ENCODE peak calls at places on chromosomes 6 and 20, in eight cellular contexts. J is ecto neural progenitor cell; D is KBM-7; C is HFF-Myc; Q is activated naive CD4-positive, alpha-beta T cell treated with Interleukin-2 at 50 U/mL for 16 hours; G is B cell; W is H4; E is astrocyte of the spinal cord. A is an unnamed sample.

GRCh38 chr20:17493173-17493572 is 38.0 kb downstream of the BFSP1 start:
- DNase-seq in J (no peak), D (no peak), C (no peak), Q (no peak), G (no peak), W (no peak), E (no peak), A (no peak)

GRCh38 chr20:19404836-19405235 is 192.4 kb downstream of the SLC24A3 start:
- DNase-seq in J (no peak), D (no peak), C (no peak), Q (no peak), G (no peak), W (no peak), E (no peak), A (no peak)

GRCh38 chr20:41468994-41469600 is 102.5 kb upstream of the EMILIN3 start:
- DNase-seq in J (no peak), D (peak; percentile 34), C (no peak), Q (no peak), G (no peak), W (no peak), E (no peak), A (no peak)

GRCh38 chr6:134426623-134427022 is 108.7 kb upstream of the SGK1 start:
- DNase-seq in J (no peak), D (no peak), C (no peak), Q (no peak), G (no peak), W (no peak), E (no peak), A (no peak)

GRCh38 chr6:29355603-29356002 is 13.1 kb downstream of the OR5V1 start:
- DNase-seq in J (no peak), D (peak; percentile 4), C (no peak), Q (no peak), G (no peak), W (no peak), E (no peak), A (no peak)

GRCh38 chr6:108163267-108163643 is 2.6 kb upstream of the NR2E1 start:
- DNase-seq in J (no peak), D (no peak), C (no peak), Q (no peak), G (no peak), W (no peak), E (no peak), A (no peak)

GRCh38 chr20:19081937-19082336 is 130.5 kb upstream of the SLC24A3 start:
- DNase-seq in J (peak; percentile 8), D (no peak), C (no peak), Q (no peak), G (no peak), W (no peak), E (no peak), A (no peak)

GRCh38 chr6:155543141-155543870 is 87.7 kb upstream of the NOX3 start:
- DNase-seq in J (no peak), D (no peak), C (no peak), Q (no peak), G (no peak), W (no peak), E (no peak), A (peak; percentile 43)

GRCh38 chr20:2521369-2522305 is 12.9 kb upstream of the ZNF343 start:
- DNase-seq in J (no peak), D (peak; percentile 60), C (no peak), Q (peak; percentile 63), G (peak; percentile 64), W (no peak), E (peak; percentile 49), A (peak; percentile 21)

GRCh38 chr20:2762578-2763131 is 37.8 kb downstream of the CPXM1 start:
- DNase-seq in J (no peak), D (no peak), C (no peak), Q (no peak), G (no peak), W (no peak), E (no peak), A (no peak)

GRCh38 chr6:35415065-35415880 is 36.9 kb upstream of the FANCE start:
- DNase-seq in J (peak; percentile 70), D (peak; percentile 68), C (no peak), Q (peak; percentile 27), G (no peak), W (peak; percentile 58), E (peak; percentile 94), A (peak; percentile 27)

GRCh38 chr6:136764522-136764993 is 27.7 kb downstream of the MAP3K5 start:
- DNase-seq in J (no peak), D (no peak), C (no peak), Q (no peak), G (peak; percentile 61), W (no peak), E (no peak), A (no peak)

GRCh38 chr6:78619016-78619415 is 248.3 kb upstream of the IRAK1BP1 start:
- DNase-seq in J (no peak), D (no peak), C (no peak), Q (no peak), G (no peak), W (no peak), E (no peak), A (no peak)

GRCh38 chr6:51318674-51319073 is 500.0 kb downstream of the TFAP2B start:
- DNase-seq in J (no peak), D (no peak), C (no peak), Q (no peak), G (no peak), W (no peak), E (no peak), A (no peak)

GRCh38 chr6:159929819-159930218 is 39.0 kb downstream of the MAS1 start:
- DNase-seq in J (no peak), D (no peak), C (no peak), Q (peak; percentile 74), G (no peak), W (no peak), E (no peak), A (peak; percentile 21)

GRCh38 chr20:44131704-44132103 is 55.3 kb downstream of the JPH2 start:
- DNase-seq in J (no peak), D (no peak), C (no peak), Q (no peak), G (no peak), W (no peak), E (no peak), A (no peak)

GRCh38 chr6:35496851-35497570 is at the start of gene TEAD3:
- DNase-seq in J (peak; percentile 93), D (no peak), C (no peak), Q (peak; percentile 50), G (no peak), W (peak; percentile 41), E (peak; percentile 47), A (peak; percentile 50)

GRCh38 chr6:99637629-99638028 is 31.0 kb downstream of the PRDM13 start:
- DNase-seq in J (no peak), D (no peak), C (no peak), Q (no peak), G (no peak), W (no peak), E (no peak), A (no peak)

GRCh38 chr6:16770701-16771569 is 9.7 kb upstream of the ATXN1 start:
- DNase-seq in J (peak; percentile 81), D (peak; percentile 75), C (peak; percentile 88), Q (peak; percentile 76), G (peak; percentile 80), W (peak; percentile 92), E (peak; percentile 80), A (peak; percentile 69)

GRCh38 chr6:37783025-37783825 is 36.3 kb upstream of the ZFAND3 start:
- DNase-seq in J (peak; percentile 74), D (no peak), C (no peak), Q (no peak), G (no peak), W (no peak), E (peak; percentile 20), A (no peak)

GRCh38 chr6:109793793-109794192 is 102.7 kb downstream of the FIG4 start:
- DNase-seq in J (no peak), D (no peak), C (peak; percentile 93), Q (no peak), G (no peak), W (peak; percentile 84), E (peak; percentile 93), A (peak; percentile 75)

GRCh38 chr20:24681634-24682495 is 212.4 kb downstream of the SYNDIG1 start:
- DNase-seq in J (no peak), D (no peak), C (no peak), Q (no peak), G (no peak), W (no peak), E (no peak), A (no peak)

GRCh38 chr6:158021376-158021775 is 39.7 kb downstream of the SYNJ2 start:
- DNase-seq in J (no peak), D (no peak), C (no peak), Q (no peak), G (no peak), W (no peak), E (no peak), A (no peak)

GRCh38 chr6:119587537-119587936 is 238.0 kb upstream of the MAN1A1 start:
- DNase-seq in J (no peak), D (no peak), C (peak; percentile 3), Q (no peak), G (no peak), W (no peak), E (no peak), A (no peak)

GRCh38 chr20:21514553-21515251 is 838 bp upstream of the NKX2-2 start:
- DNase-seq in J (peak; percentile 71), D (peak; percentile 76), C (no peak), Q (no peak), G (no peak), W (no peak), E (no peak), A (no peak)

GRCh38 chr6:97963148-97963680 is 680.2 kb upstream of the MMS22L start:
- DNase-seq in J (no peak), D (no peak), C (no peak), Q (no peak), G (no peak), W (peak; percentile 18), E (peak; percentile 40), A (no peak)

GRCh38 chr6:1390805-1391511 is 1.6 kb downstream of the FOXF2 start:
- DNase-seq in J (peak; percentile 59), D (no peak), C (no peak), Q (no peak), G (no peak), W (no peak), E (no peak), A (peak; percentile 14)

GRCh38 chr20:32140603-32141002 is 31.1 kb downstream of the TM9SF4 start:
- DNase-seq in J (no peak), D (no peak), C (no peak), Q (no peak), G (no peak), W (no peak), E (no peak), A (no peak)